ENCODE peak calls at places on chromosomes 1 and 21, in five cellular contexts. X, H, G, L and S are unnamed samples.

GRCh38 chr1:203327684-203328457 is 22.6 kb downstream of the BTG2 start:
- DNase-seq in X (no peak), G (no peak), H (peak; percentile 82), L (peak; percentile 92), S (peak; percentile 50)

GRCh38 chr1:155947292-155947691 is 5.9 kb downstream of the RXFP4 start:
- DNase-seq in H (no peak), X (no peak), G (no peak), L (no peak), S (no peak)

GRCh38 chr1:86419277-86419903 is 4.6 kb upstream of the CLCA2 start:
- DNase-seq in G (no peak), L (peak; percentile 91), X (no peak), H (no peak), S (peak; percentile 61)

GRCh38 chr1:117059334-117059677 is 820 bp upstream of the TTF2 start:
- DNase-seq in L (peak; percentile 43), X (no peak), H (peak; percentile 36), G (peak; percentile 68), S (no peak)

GRCh38 chr1:230426246-230427101 is at the start of gene PGBD5:
- DNase-seq in G (peak; percentile 81), X (peak; percentile 84), L (peak; percentile 97), H (peak; percentile 64), S (peak; percentile 73)

GRCh38 chr1:206467915-206468314 is 2.4 kb upstream of the IKBKE start:
- DNase-seq in H (no peak), X (no peak), G (peak; percentile 93), L (peak; percentile 83), S (peak; percentile 50)

GRCh38 chr1:24920155-24920925 is 9.7 kb downstream of the RUNX3 start:
- DNase-seq in H (no peak), G (no peak), L (no peak), X (peak; percentile 47), S (no peak)

GRCh38 chr1:167697667-167698141 is 24.1 kb upstream of the MPZL1 start:
- DNase-seq in H (no peak), L (no peak), X (peak; percentile 85), G (peak; percentile 56), S (no peak)

GRCh38 chr21:42112857-42113256 is 41.7 kb downstream of the UMODL1 start:
- DNase-seq in L (peak; percentile 54), G (no peak), H (no peak), X (no peak), S (peak; percentile 69)

GRCh38 chr21:42039470-42039901 is 29.3 kb upstream of the ZBTB21 start:
- DNase-seq in H (no peak), X (no peak), L (peak; percentile 66), G (peak; percentile 49), S (peak; percentile 64)

GRCh38 chr1:109041614-109042473 is at the start of gene WDR47:
- DNase-seq in X (peak; percentile 98), H (peak; percentile 82), L (peak; percentile 100), G (peak; percentile 98), S (peak; percentile 96)

GRCh38 chr1:41713557-41714327 is 205.0 kb downstream of the HIVEP3 start:
- DNase-seq in G (no peak), X (no peak), L (peak; percentile 93), H (peak; percentile 7), S (peak; percentile 39)

GRCh38 chr1:8043621-8044020 is 17.5 kb upstream of the ERRFI1 start:
- DNase-seq in G (no peak), H (no peak), L (no peak), X (no peak), S (no peak)

GRCh38 chr1:232984577-232985425 is 34.4 kb downstream of the NTPCR start:
- DNase-seq in X (no peak), H (no peak), G (no peak), L (peak; percentile 66), S (no peak)

GRCh38 chr21:37153935-37154350 is 80.9 kb downstream of the TTC3 start:
- DNase-seq in H (no peak), G (no peak), X (no peak), L (no peak), S (no peak)

GRCh38 chr1:11831945-11832725 is 15.4 kb downstream of the NPPA start:
- DNase-seq in H (no peak), L (peak; percentile 18), X (no peak), G (no peak), S (no peak)

GRCh38 chr1:39061951-39062350 is 35.8 kb downstream of the NDUFS5 start:
- DNase-seq in H (no peak), L (no peak), G (no peak), X (no peak), S (no peak)

GRCh38 chr1:41366428-41367101 is 5.3 kb downstream of the FOXO6 start:
- DNase-seq in X (peak; percentile 68), H (no peak), L (peak; percentile 66), G (no peak), S (peak; percentile 30)

GRCh38 chr1:200628223-200628868 is 7.8 kb upstream of the KIF14 start:
- DNase-seq in X (no peak), H (no peak), G (no peak), L (no peak), S (no peak)

GRCh38 chr1:239951518-239952130 is 140.1 kb upstream of the FMN2 start:
- DNase-seq in G (no peak), L (peak; percentile 77), H (peak; percentile 56), X (no peak), S (peak; percentile 91)

GRCh38 chr1:1434131-1434811 is 1.2 kb upstream of the VWA1 start:
- DNase-seq in L (peak; percentile 89), G (peak; percentile 72), H (no peak), X (peak; percentile 83), S (peak; percentile 52)

GRCh38 chr1:38125016-38125415 is 78.4 kb upstream of the POU3F1 start:
- DNase-seq in L (no peak), H (no peak), G (no peak), X (no peak), S (no peak)

GRCh38 chr1:225844236-225845061 is 34.5 kb downstream of the EPHX1 start:
- DNase-seq in L (no peak), G (peak; percentile 44), X (no peak), H (no peak), S (no peak)

GRCh38 chr1:51558375-51558924 is 39.4 kb upstream of the EPS15 start:
- DNase-seq in H (no peak), L (peak; percentile 79), G (no peak), X (no peak), S (peak; percentile 76)

GRCh38 chr1:9230869-9231533 is 3.6 kb upstream of the H6PD start:
- DNase-seq in L (no peak), G (no peak), H (no peak), X (no peak), S (no peak)

GRCh38 chr1:234986750-234987414 is 141.8 kb downstream of the TOMM20 start:
- DNase-seq in G (no peak), H (no peak), X (no peak), L (no peak), S (no peak)

GRCh38 chr21:29149771-29150425 is 19.5 kb downstream of the MAP3K7CL start:
- DNase-seq in L (no peak), G (no peak), H (no peak), X (no peak), S (no peak)

GRCh38 chr21:44618909-44619308 is 7.0 kb downstream of the KRTAP10-8 start:
- DNase-seq in X (no peak), H (no peak), G (no peak), L (no peak), S (no peak)

GRCh38 chr1:182604835-182605164 is 611 bp upstream of the RGS16 start:
- DNase-seq in X (no peak), H (no peak), L (no peak), G (no peak), S (no peak)

GRCh38 chr1:99674665-99675064 is 28.8 kb downstream of the PALMD start:
- DNase-seq in H (no peak), G (no peak), X (no peak), L (peak; percentile 17), S (no peak)

GRCh38 chr1:233140974-233141373 is 154.6 kb downstream of the PCNX2 start:
- DNase-seq in L (no peak), H (no peak), G (no peak), X (no peak), S (peak; percentile 73)

DNA sequence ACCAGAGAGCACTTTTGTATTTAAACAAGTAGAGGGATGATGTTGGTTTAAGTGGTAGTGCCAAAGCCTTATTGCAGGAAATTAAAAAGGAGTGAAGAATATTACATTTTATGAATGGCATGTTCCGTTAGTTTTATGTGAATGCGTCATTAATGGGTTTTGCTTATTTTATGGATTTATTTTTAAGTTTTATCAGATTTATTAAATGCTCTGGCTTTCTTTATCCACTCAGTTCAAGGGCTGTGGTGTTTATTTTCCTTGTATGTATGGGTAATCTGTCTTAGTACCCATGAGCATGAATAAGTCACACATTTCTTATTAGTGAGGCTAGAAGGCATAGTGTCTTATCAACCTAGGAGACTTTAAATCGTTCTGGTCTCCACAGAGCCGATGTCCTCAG is 41.6 kb upstream of the NBL1 start:
- DNase-seq in X (no peak), L (no peak), H (no peak), G (no peak), S (no peak)
- H3K4me1 ChIP-seq in X (peaks cover 15% of the 10 kb centered on the region), L (peaks cover 24% of the 10 kb centered on the region), H (peaks cover 13% of the 10 kb centered on the region), G (peaks cover 52% of the 10 kb centered on the region), S (peaks cover 9% of the 10 kb centered on the region)

DNA sequence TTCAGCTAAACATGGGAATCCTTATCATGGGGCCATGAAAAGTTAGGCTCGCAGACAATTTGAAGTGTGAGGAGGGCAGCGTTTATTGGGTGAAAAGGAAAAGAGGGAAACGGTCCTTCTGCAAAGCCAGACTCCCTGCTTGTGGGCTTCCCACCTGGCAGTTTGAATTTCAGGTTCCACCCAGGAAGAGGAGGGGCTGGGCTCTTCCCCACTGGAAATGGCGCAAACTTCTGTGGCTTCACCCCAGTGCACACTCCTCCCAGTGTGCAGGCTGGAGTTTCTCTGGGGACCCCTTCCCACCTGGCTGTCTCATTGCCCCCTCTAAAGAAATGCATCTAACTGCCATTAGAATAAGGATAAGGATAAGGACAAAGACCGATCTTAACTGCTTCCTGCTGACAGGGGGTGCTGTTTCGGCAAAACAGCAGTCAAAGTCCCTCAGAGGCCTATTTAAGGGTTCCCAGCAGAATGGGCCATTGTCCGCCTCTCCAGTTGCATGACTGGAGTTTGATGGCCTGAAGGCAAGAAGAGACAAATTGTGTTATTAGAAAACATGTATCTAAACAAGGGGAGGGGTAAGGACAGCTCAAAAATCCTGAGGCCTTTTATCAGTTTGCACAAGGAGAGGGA is 20.4 kb downstream of the AIM2 start:
- DNase-seq in G (no peak), H (no peak), L (no peak), X (no peak), S (no peak)
- TF ChIP-seq CTCF in G (no peak), H (no peak), L (no peak), X (no peak), S (no peak)

DNA sequence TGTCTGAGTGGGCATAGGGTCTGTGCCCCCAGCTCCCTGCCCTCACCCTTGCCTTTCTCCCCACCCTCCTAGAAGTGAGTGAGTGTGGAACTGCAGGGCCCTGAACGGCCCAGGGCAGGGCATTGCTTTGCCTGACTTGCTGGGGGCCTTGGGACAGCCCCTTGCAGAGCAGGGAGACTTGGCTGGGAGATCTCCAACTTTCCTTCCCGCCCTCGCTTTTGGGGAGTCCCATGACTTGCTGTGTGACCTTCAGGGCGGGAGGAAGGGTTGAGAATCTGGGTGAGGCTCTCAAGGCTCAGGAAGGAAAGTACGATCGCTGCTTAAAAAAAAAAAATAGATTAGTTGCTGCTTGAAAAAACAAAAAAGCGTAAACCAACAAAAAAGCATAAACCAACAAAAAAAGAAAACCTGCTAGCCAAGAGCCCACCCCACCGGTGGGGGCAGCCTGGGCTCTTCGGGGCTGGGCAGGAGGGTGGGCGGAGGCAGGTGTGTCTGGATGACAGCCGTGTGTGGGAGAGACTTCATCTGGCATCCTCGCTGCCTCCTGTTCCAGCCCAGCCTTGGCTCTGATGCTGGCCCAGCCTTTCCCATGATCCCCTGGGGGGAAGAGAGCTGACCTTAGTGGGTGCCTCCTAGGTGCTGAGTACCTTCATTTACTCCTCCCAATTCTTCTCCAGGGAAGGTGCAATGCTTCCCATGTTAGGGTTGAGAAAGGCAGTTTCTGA is 6.5 kb downstream of the NBL1 start:
- DNase-seq in X (no peak), H (no peak), L (peak; percentile 84), G (no peak), S (no peak)
- H3K4me3 ChIP-seq in X (no peak overlapping the region), H (no peak overlapping the region), L (no peak overlapping the region), G (peak overlapping the region; percentile 0), S (no peak overlapping the region)

GRCh38 chr1:64913361-64914015 is 52.9 kb downstream of the JAK1 start:
- DNase-seq in H (no peak), L (no peak), X (no peak), G (no peak), S (no peak)
- H3K4me1 ChIP-seq in H (peaks cover 90% of the 10 kb centered on the region), L (peaks cover 50% of the 10 kb centered on the region), X (peaks cover 40% of the 10 kb centered on the region), G (peaks cover 62% of the 10 kb centered on the region), S (no peaks in the 10 kb centered on the region)